ENCODE peak calls at places on chromosomes 16 and 17, in four cellular contexts. T is sciatic nerve, Q is smooth muscle cell of the brain vasculature, B is HCEC 1CT. I is an unnamed sample.
A peak's percentile ranks its signal among the peaks of the same experiment; 100 is the strongest.

GRCh38 chr17:40304464-40304863 is 4.5 kb upstream of the RARA start:
- DNase-seq in T (no peak), Q (no peak), B (peak; percentile 75), I (peak; percentile 68)

GRCh38 chr16:74652249-74652648 is 14.4 kb downstream of the RFWD3 start:
- DNase-seq in T (no peak), Q (no peak), B (no peak), I (no peak)

GRCh38 chr16:50884066-50884860 is 142.4 kb downstream of the CYLD start:
- DNase-seq in T (no peak), Q (no peak), B (no peak), I (no peak)

GRCh38 chr17:35716897-35717839 is 14.3 kb upstream of the RASL10B start:
- DNase-seq in T (no peak), Q (no peak), B (peak; percentile 11), I (no peak)

GRCh38 chr17:7880076-7880868 is 8.3 kb upstream of the CHD3 start:
- DNase-seq in T (no peak), Q (no peak), B (no peak), I (peak; percentile 9)

GRCh38 chr16:23408242-23409201 is 44.5 kb downstream of the COG7 start:
- DNase-seq in T (no peak), Q (no peak), B (peak; percentile 54), I (no peak)

GRCh38 chr16:76639685-76640289 is 362.6 kb downstream of the CNTNAP4 start:
- DNase-seq in T (no peak), Q (no peak), B (no peak), I (no peak)

GRCh38 chr16:54821731-54822130 is 108.9 kb upstream of the IRX5 start:
- DNase-seq in T (no peak), Q (no peak), B (no peak), I (no peak)

GRCh38 chr17:14298221-14298994 is 2.5 kb upstream of the HS3ST3B1 start:
- DNase-seq in T (no peak), Q (no peak), B (no peak), I (no peak)

GRCh38 chr17:3636154-3636907 is at the start of the genes CTNS and SHPK:
- DNase-seq in T (peak; percentile 97), Q (peak; percentile 82), B (peak; percentile 98), I (peak; percentile 98)

GRCh38 chr16:9151597-9151996 is 60.2 kb downstream of the HAPSTR1 start:
- DNase-seq in T (no peak), Q (no peak), B (peak; percentile 85), I (no peak)

GRCh38 chr16:49003992-49004391 is 277.6 kb downstream of the CBLN1 start:
- DNase-seq in T (no peak), Q (no peak), B (no peak), I (peak; percentile 59)

GRCh38 chr16:10688291-10688690 is 6.4 kb downstream of the TEKT5 start:
- DNase-seq in T (no peak), Q (no peak), B (no peak), I (no peak)

GRCh38 chr16:84985079-84986065 is 26.0 kb downstream of the ZDHHC7 start:
- DNase-seq in T (no peak), Q (no peak), B (peak; percentile 94), I (no peak)

GRCh38 chr16:16154292-16154951 is 68.9 kb downstream of the ABCC6 start:
- DNase-seq in T (no peak), Q (no peak), B (no peak), I (no peak)

GRCh38 chr16:73232555-73233422 is 184.9 kb upstream of the ZFHX3 start:
- DNase-seq in T (no peak), Q (peak; percentile 12), B (peak; percentile 85), I (peak; percentile 78)

GRCh38 chr16:82700541-82701240 is 73.9 kb downstream of the CDH13 start:
- DNase-seq in T (no peak), Q (no peak), B (peak; percentile 59), I (no peak)

GRCh38 chr17:38870259-38871165 is 654 bp downstream of the LASP1 start:
- DNase-seq in T (peak; percentile 90), Q (no peak), B (peak; percentile 78), I (peak; percentile 88)

GRCh38 chr16:19853973-19854876 is 30.4 kb downstream of the GPRC5B start:
- DNase-seq in T (no peak), Q (no peak), B (no peak), I (no peak)

GRCh38 chr16:12436201-12436657 is 367.5 kb downstream of the CPPED1 start:
- DNase-seq in T (no peak), Q (no peak), B (no peak), I (no peak)

GRCh38 chr17:32341857-32342602 is at the start of gene C17orf75:
- DNase-seq in T (peak; percentile 87), Q (no peak), B (peak; percentile 75), I (peak; percentile 84)

GRCh38 chr17:61400058-61400785 is 579 bp downstream of the TBX2 start:
- DNase-seq in T (peak; percentile 64), Q (no peak), B (peak; percentile 45), I (no peak)

GRCh38 chr17:82568997-82569393 is 49.5 kb downstream of the FOXK2 start:
- DNase-seq in T (no peak), Q (no peak), B (no peak), I (no peak)

GRCh38 chr17:29133146-29133713 is 47.0 kb downstream of the MYO18A start:
- DNase-seq in T (no peak), Q (no peak), B (peak; percentile 92), I (peak; percentile 87)

GRCh38 chr16:51134269-51134812 is 16.7 kb downstream of the SALL1 start:
- DNase-seq in T (no peak), Q (no peak), B (no peak), I (no peak)

GRCh38 chr16:81885976-81886586 is 107.0 kb downstream of the PLCG2 start:
- DNase-seq in T (no peak), Q (no peak), B (peak; percentile 14), I (no peak)

GRCh38 chr17:60247836-60248461 is 98.2 kb downstream of the CA4 start:
- DNase-seq in T (no peak), Q (no peak), B (no peak), I (no peak)

GRCh38 chr17:81342062-81342699 is 47.1 kb upstream of the SLC38A10 start:
- DNase-seq in T (no peak), Q (no peak), B (peak; percentile 34), I (no peak)

GRCh38 chr16:15811778-15812750 is 44.8 kb downstream of the MYH11 start:
- DNase-seq in T (peak; percentile 44), Q (peak; percentile 26), B (peak; percentile 88), I (peak; percentile 84)

GRCh38 chr16:71467810-71468209 is 5.8 kb upstream of the ZNF23 start:
- DNase-seq in T (no peak), Q (no peak), B (no peak), I (no peak)

GRCh38 chr16:12519986-12520385 is 283.7 kb downstream of the CPPED1 start:
- DNase-seq in T (no peak), Q (no peak), B (no peak), I (no peak)

GRCh38 chr17:14033166-14033565 is 36.1 kb upstream of the COX10 start:
- DNase-seq in T (no peak), Q (no peak), B (no peak), I (no peak)

GRCh38 chr16:51095890-51096626 is 55.0 kb downstream of the SALL1 start:
- DNase-seq in T (no peak), Q (no peak), B (no peak), I (no peak)

GRCh38 chr16:87046235-87046634 is 271.0 kb downstream of the C16orf95 start:
- DNase-seq in T (no peak), Q (no peak), B (no peak), I (peak; percentile 49)

GRCh38 chr17:78962345-78962983 is 17.3 kb downstream of the LGALS3BP start:
- DNase-seq in T (no peak), Q (no peak), B (no peak), I (no peak)

GRCh38 chr17:38455288-38455915 is 27.1 kb downstream of the ARHGAP23 start:
- DNase-seq in T (no peak), Q (no peak), B (no peak), I (no peak)

I was measured in coronary artery.